ENCODE peak calls at places on chromosomes 2 and 18, in four cellular contexts. J is AG08396; Y is stimulated activated CD4-positive, alpha-beta T cell treated with anti-CD3 and anti-CD28 coated beads, Interleukin-2, amount 100 ng/mL, for 24 hours; K is NCI-H1092. P is an unnamed sample.

GRCh38 chr2:20326163-20326780 is 24.4 kb downstream of the PUM2 start:
- DNase-seq in J (peak), Y (peak), K (peak), P (no peak)

GRCh38 chr2:150303281-150303680 is 184.2 kb downstream of the RND3 start:
- DNase-seq in J (no peak), Y (no peak), K (no peak), P (no peak)

GRCh38 chr2:167253025-167253424 is 364.7 kb downstream of the XIRP2 start:
- DNase-seq in J (no peak), Y (no peak), K (no peak), P (no peak)

GRCh38 chr2:232389327-232389726 is 10.8 kb downstream of the ALPP start:
- DNase-seq in J (no peak), Y (no peak), K (no peak), P (no peak)

GRCh38 chr2:221752781-221753180 is 180.7 kb upstream of the EPHA4 start:
- DNase-seq in J (no peak), Y (no peak), K (no peak), P (no peak)

GRCh38 chr2:24724111-24724775 is 68.9 kb downstream of the PTRHD1 start:
- DNase-seq in J (no peak), Y (no peak), K (no peak), P (no peak)

GRCh38 chr2:221077241-221077640 is 494.9 kb downstream of the EPHA4 start:
- DNase-seq in J (no peak), Y (no peak), K (no peak), P (no peak)

GRCh38 chr2:119426801-119427395 is 4.8 kb upstream of the TMEM37 start:
- DNase-seq in J (no peak), Y (no peak), K (no peak), P (peak)

GRCh38 chr18:32018331-32019250 is at the start of gene RNF125:
- DNase-seq in J (peak), Y (peak), K (peak), P (peak)

GRCh38 chr2:182852090-182852489 is 14.3 kb downstream of the FRZB start:
- DNase-seq in J (no peak), Y (no peak), K (no peak), P (no peak)

GRCh38 chr2:97645112-97645699 is 656 bp upstream of the COX5B start:
- DNase-seq in J (no peak), Y (no peak), K (no peak), P (peak)

P was measured in psoas muscle.